ENCODE peak calls at places on chromosomes 2 and 18, in nine cellular contexts. Z is prostate gland, T is endodermal cell, X is K562, N is fibroblast of lung, W is left lung, G is HepG2, R is breast epithelium, D is SK-N-SH. E is an unnamed sample. For H3K4me1 and H3K36me3, the result is how much of the 10 kb centered on the place peaks cover.

GRCh38 chr2:186382932-186383331 is 103.1 kb upstream of the ZC3H15 start:
- DNase-seq in Z (no peak), T (no peak), X (no peak), N (no peak), W (no peak), G (peak), R (no peak), D (no peak), E (no peak)

GRCh38 chr2:188734688-188735087 is 239.5 kb upstream of the COL3A1 start:
- DNase-seq in Z (no peak), T (peak), X (no peak), N (peak), W (no peak), G (no peak), R (no peak), D (no peak), E (no peak)

GRCh38 chr18:50334546-50335152 is 40.2 kb upstream of the SKA1 start:
- DNase-seq in Z (no peak), T (no peak), X (no peak), N (no peak), W (no peak), G (no peak), R (no peak), D (no peak), E (no peak)

GRCh38 chr2:96098900-96099590 is 17.3 kb downstream of the ADRA2B start:
- DNase-seq in Z (no peak), T (peak), X (no peak), N (no peak), W (peak), G (no peak), R (peak), D (no peak), E (peak)

GRCh38 chr2:100422320-100422719 is 4.9 kb upstream of the CHST10 start:
- DNase-seq in Z (no peak), T (peak), X (peak), N (peak), W (no peak), G (peak), R (no peak), D (peak), E (no peak)

GRCh38 chr18:23244431-23244830 is 109.1 kb downstream of the CABLES1 start:
- DNase-seq in Z (no peak), T (no peak), X (no peak), N (no peak), W (no peak), G (no peak), R (no peak), D (peak), E (no peak)

GRCh38 chr2:230956827-230957755 is 32.0 kb upstream of the GPR55 start:
- DNase-seq in Z (peak), T (peak), X (peak), N (peak), W (peak), G (no peak), R (no peak), D (peak), E (no peak)

GRCh38 chr2:203713381-203713780 is 6.9 kb downstream of the CD28 start:
- DNase-seq in Z (no peak), T (no peak), X (no peak), N (no peak), W (no peak), G (no peak), R (no peak), D (no peak), E (no peak)

GRCh38 chr2:209208211-209208610 is 215.6 kb upstream of the MAP2 start:
- DNase-seq in Z (peak), T (peak), X (peak), N (peak), W (no peak), G (peak), R (no peak), D (peak), E (no peak)

GRCh38 chr2:109173311-109174171 is 44.5 kb downstream of the SH3RF3 start:
- DNase-seq in Z (peak), T (peak), X (no peak), N (peak), W (no peak), G (no peak), R (no peak), D (peak), E (peak)

GRCh38 chr2:155633887-155634570 is 698.5 kb downstream of the NR4A2 start:
- DNase-seq in Z (no peak), T (no peak), X (no peak), N (no peak), W (no peak), G (no peak), R (no peak), D (no peak), E (no peak)

GRCh38 chr2:150911766-150912280 is 349.8 kb downstream of the RBM43 start:
- DNase-seq in Z (peak), T (peak), X (no peak), N (peak), W (peak), G (peak), R (no peak), D (no peak), E (peak)

GRCh38 chr2:137800386-137800785 is 163.9 kb upstream of the HNMT start:
- DNase-seq in Z (no peak), T (no peak), X (no peak), N (no peak), W (no peak), G (no peak), R (no peak), D (no peak), E (no peak)

GRCh38 chr2:142131016-142131714 is at the start of gene LRP1B:
- DNase-seq in Z (no peak), T (peak), X (no peak), N (peak), W (peak), G (peak), R (no peak), D (peak), E (no peak)

GRCh38 chr2:60551241-60552095 is 2.0 kb downstream of the BCL11A start:
- DNase-seq in Z (peak), T (peak), X (no peak), N (peak), W (peak), G (no peak), R (no peak), D (peak), E (peak)
- H3K4me1 ChIP-seq in Z (under half), T (under half), X (under half), N (under half), W (under half), G (under half), R (under half), D (under half), E (half or more)

GRCh38 chr18:62655520-62656219 is 59.7 kb upstream of the PHLPP1 start:
- DNase-seq in Z (no peak), T (peak), X (no peak), N (no peak), W (no peak), G (no peak), R (no peak), D (no peak), E (peak)

GRCh38 chr18:62662799-62663173 is 52.6 kb upstream of the PHLPP1 start:
- DNase-seq in Z (no peak), T (no peak), X (no peak), N (no peak), W (no peak), G (no peak), R (no peak), D (no peak), E (no peak)

GRCh38 chr18:62658028-62658427 is 57.3 kb upstream of the PHLPP1 start:
- DNase-seq in Z (no peak), T (no peak), X (no peak), N (no peak), W (no peak), G (no peak), R (no peak), D (no peak), E (no peak)

GRCh38 chr18:62660741-62661140 is 54.6 kb upstream of the PHLPP1 start:
- DNase-seq in Z (no peak), T (peak), X (no peak), N (no peak), W (no peak), G (no peak), R (no peak), D (no peak), E (no peak)

DNA sequence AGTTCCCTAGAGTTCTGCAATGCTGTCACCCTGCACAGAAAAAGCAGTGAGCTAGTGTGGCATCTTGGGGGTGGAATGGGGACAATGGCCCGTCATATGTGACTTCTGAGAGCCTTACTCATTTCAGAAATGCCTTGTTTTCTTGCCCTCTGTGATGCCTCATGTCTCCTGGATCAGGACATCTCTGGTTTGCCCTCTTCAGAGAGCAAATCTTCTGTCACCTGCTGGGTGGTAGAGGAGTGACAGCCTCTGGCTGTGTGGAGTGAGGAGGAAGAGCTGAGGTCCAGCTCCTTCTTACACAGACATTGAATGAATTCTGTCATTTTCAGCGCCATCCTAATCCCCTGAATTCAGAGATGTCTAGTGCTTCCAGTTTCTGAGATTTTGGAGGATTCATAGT is 55.6 kb upstream of the PHLPP1 start:
- DNase-seq in Z (no peak), T (peak), X (no peak), N (no peak), W (no peak), G (no peak), R (no peak), D (no peak), E (no peak)
- TF ChIP-seq CTCF in Z (no peak), T (peak), X (no peak), N (no peak), W (no peak), G (peak), R (no peak), D (no peak), E (no peak)

DNA sequence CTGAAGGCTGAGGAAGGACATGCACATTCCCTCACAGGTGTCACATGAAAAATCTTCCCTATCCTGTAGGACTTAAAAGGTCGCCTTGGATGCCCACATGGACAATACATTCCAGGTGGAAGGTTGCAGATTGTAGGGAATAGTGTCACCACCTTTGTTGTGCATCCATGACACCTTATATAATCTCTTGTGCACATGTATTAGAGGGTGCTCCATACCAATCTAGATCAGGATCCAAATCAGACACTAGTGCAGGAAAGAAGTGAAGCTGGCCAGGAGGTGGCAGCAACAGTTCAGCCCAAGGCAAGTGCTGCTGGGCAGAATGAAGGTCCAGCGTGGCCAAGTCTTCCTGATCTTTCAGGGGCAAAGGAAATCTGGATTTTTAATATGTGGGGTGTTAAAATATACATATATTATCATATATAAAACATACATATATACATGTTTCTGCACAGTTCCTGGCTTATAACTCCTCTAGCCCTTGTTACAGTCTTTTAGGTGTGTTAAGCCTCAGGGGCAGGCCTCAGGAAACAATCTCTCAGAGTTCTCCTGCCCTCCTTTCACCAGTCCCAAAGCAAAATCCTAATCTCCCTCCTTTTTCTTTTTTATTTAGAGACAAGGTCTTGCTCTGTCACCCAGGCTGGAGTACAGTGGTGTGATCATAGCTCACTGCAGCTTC is 16.6 kb downstream of the NIF3L1 start:
- DNase-seq in Z (peak), T (peak), X (peak), N (peak), W (no peak), G (peak), R (no peak), D (peak), E (no peak)
- H3K36me3 ChIP-seq in Z (under half), T (half or more), X (half or more), N (under half), W (under half), G (under half), R (under half), D (half or more), E (under half)

DNA sequence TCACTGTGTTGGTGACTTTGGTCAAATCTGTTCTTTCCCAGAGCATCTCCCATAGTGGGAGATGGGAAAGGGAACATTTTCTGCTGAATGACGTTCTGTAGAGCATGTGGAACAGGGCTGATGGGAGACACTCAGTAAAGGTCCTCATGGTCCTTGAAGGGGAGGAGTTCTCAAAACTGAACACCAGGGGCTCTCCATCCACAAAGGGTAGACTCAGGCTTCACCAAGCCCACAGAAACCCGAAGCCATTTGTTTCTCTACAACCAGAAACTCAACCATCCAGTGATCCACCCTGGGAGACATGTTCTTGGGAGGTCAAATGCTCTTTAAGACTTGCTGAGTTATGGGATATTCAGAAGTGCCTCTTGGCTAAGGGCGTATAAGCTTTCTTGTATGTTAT is 131.8 kb downstream of the ACOXL start:
- DNase-seq in Z (no peak), T (no peak), X (no peak), N (no peak), W (no peak), G (no peak), R (no peak), D (no peak), E (no peak)
- H3K4me1 ChIP-seq in Z (under half), T (under half), X (under half), N (under half), W (under half), G (under half), R (under half), D (under half), E (under half)